ENCODE peak calls at places on chromosomes 4 and X, in five cellular contexts. One of them, this sample, is unnamed.
A peak's percentile ranks its signal among the peaks of the same experiment; 100 is the strongest.

GRCh38 chrX:41922694-41923171 is 621 bp downstream of the CASK start:
- ATAC-seq in HepG2: peak; percentile 37
- ATAC-seq in HCT116: peak; percentile 32
- ATAC-seq in GM23338: peak; percentile 24
- ATAC-seq in K562: no peak
- ATAC-seq in this sample: peak; percentile 6

GRCh38 chr4:98570160-98570797 is 88.1 kb downstream of the TSPAN5 start:
- ATAC-seq in GM23338: no peak
- ATAC-seq in HCT116: no peak
- ATAC-seq in K562: no peak
- ATAC-seq in HepG2: no peak
- ATAC-seq in this sample: no peak

GRCh38 chrX:53031380-53031779 is 17.2 kb upstream of the GPR173 start:
- ATAC-seq in HCT116: no peak
- ATAC-seq in K562: no peak
- ATAC-seq in HepG2: no peak
- ATAC-seq in GM23338: peak; percentile 41
- ATAC-seq in this sample: no peak

GRCh38 chr4:28211714-28212470 is 1351.3 kb downstream of the STIM2 start:
- ATAC-seq in HepG2: no peak
- ATAC-seq in GM23338: no peak
- ATAC-seq in HCT116: no peak
- ATAC-seq in K562: no peak
- ATAC-seq in this sample: no peak

GRCh38 chrX:153336128-153336894 is 2.4 kb downstream of the ZNF275 start:
- ATAC-seq in HepG2: no peak
- ATAC-seq in HCT116: no peak
- ATAC-seq in GM23338: no peak
- ATAC-seq in K562: no peak
- ATAC-seq in this sample: no peak

GRCh38 chrX:111869639-111870034 is 6.3 kb upstream of the TRPC5OS start:
- ATAC-seq in HCT116: peak; percentile 88
- ATAC-seq in HepG2: peak; percentile 68
- ATAC-seq in K562: peak; percentile 86
- ATAC-seq in GM23338: peak; percentile 92
- ATAC-seq in this sample: peak; percentile 82

GRCh38 chr4:45437381-45437780 is 686.5 kb downstream of the GABRG1 start:
- ATAC-seq in HCT116: no peak
- ATAC-seq in HepG2: no peak
- ATAC-seq in K562: no peak
- ATAC-seq in GM23338: no peak
- ATAC-seq in this sample: no peak

GRCh38 chr4:145679991-145680455 is at the start of gene C4orf51:
- ATAC-seq in K562: no peak
- ATAC-seq in HCT116: peak; percentile 32
- ATAC-seq in HepG2: no peak
- ATAC-seq in GM23338: no peak
- ATAC-seq in this sample: peak; percentile 83

GRCh38 chrX:32293962-32294708 is 917.2 kb downstream of the DMD start:
- ATAC-seq in GM23338: no peak
- ATAC-seq in HCT116: no peak
- ATAC-seq in HepG2: no peak
- ATAC-seq in K562: no peak
- ATAC-seq in this sample: no peak

GRCh38 chrX:15564981-15565579 is 35.7 kb downstream of the ACE2 start:
- ATAC-seq in GM23338: peak; percentile 90
- ATAC-seq in HCT116: peak; percentile 96
- ATAC-seq in K562: peak; percentile 96
- ATAC-seq in HepG2: peak; percentile 92
- ATAC-seq in this sample: peak; percentile 73

GRCh38 chr4:88352062-88352461 is 26.6 kb upstream of the HERC6 start:
- ATAC-seq in HepG2: no peak
- ATAC-seq in K562: no peak
- ATAC-seq in GM23338: no peak
- ATAC-seq in HCT116: no peak
- ATAC-seq in this sample: no peak

GRCh38 chrX:110432066-110432465 is 73.4 kb downstream of the RTL9 start:
- ATAC-seq in HepG2: no peak
- ATAC-seq in GM23338: no peak
- ATAC-seq in HCT116: no peak
- ATAC-seq in K562: no peak
- ATAC-seq in this sample: no peak

GRCh38 chrX:23822397-23822796 is 39.4 kb downstream of the SAT1 start:
- ATAC-seq in HepG2: peak; percentile 72
- ATAC-seq in HCT116: no peak
- ATAC-seq in GM23338: no peak
- ATAC-seq in K562: no peak
- ATAC-seq in this sample: no peak

GRCh38 chr4:147094228-147094627 is 148.6 kb upstream of the TTC29 start:
- ATAC-seq in HepG2: peak; percentile 56
- ATAC-seq in GM23338: peak; percentile 41
- ATAC-seq in HCT116: no peak
- ATAC-seq in K562: no peak
- ATAC-seq in this sample: no peak

GRCh38 chrX:24125028-24125612 is 24.4 kb upstream of the ZFX start:
- ATAC-seq in GM23338: no peak
- ATAC-seq in HCT116: no peak
- ATAC-seq in K562: no peak
- ATAC-seq in HepG2: no peak
- ATAC-seq in this sample: no peak

GRCh38 chr4:7120341-7120740 is 52.5 kb upstream of the GRPEL1 start:
- ATAC-seq in GM23338: peak; percentile 46
- ATAC-seq in K562: peak; percentile 96
- ATAC-seq in HepG2: peak; percentile 45
- ATAC-seq in HCT116: peak; percentile 92
- ATAC-seq in this sample: no peak

GRCh38 chr4:123892997-123893745 is 496.6 kb downstream of the SPRY1 start:
- ATAC-seq in HepG2: peak; percentile 98
- ATAC-seq in GM23338: no peak
- ATAC-seq in HCT116: no peak
- ATAC-seq in K562: no peak
- ATAC-seq in this sample: peak; percentile 75

GRCh38 chr4:121758896-121759568 is 5.9 kb downstream of the SMIM43 start:
- ATAC-seq in GM23338: no peak
- ATAC-seq in HepG2: no peak
- ATAC-seq in HCT116: no peak
- ATAC-seq in K562: peak; percentile 64
- ATAC-seq in this sample: no peak

GRCh38 chr4:37805091-37805490 is 21.4 kb upstream of the PGM2 start:
- ATAC-seq in HepG2: no peak
- ATAC-seq in GM23338: no peak
- ATAC-seq in K562: no peak
- ATAC-seq in HCT116: no peak
- ATAC-seq in this sample: no peak

GRCh38 chr4:100632163-100632562 is 114.3 kb upstream of the EMCN start:
- ATAC-seq in HCT116: no peak
- ATAC-seq in HepG2: no peak
- ATAC-seq in GM23338: no peak
- ATAC-seq in K562: no peak
- ATAC-seq in this sample: no peak

GRCh38 chr4:190020790-190021717 is 6.0 kb downstream of the FRG2 start:
- ATAC-seq in K562: peak; percentile 46
- ATAC-seq in HCT116: no peak
- ATAC-seq in GM23338: peak; percentile 30
- ATAC-seq in HepG2: peak; percentile 59
- ATAC-seq in this sample: peak; percentile 19

GRCh38 chr4:4471195-4471594 is 70.7 kb downstream of the STX18 start:
- ATAC-seq in K562: no peak
- ATAC-seq in HepG2: no peak
- ATAC-seq in GM23338: no peak
- ATAC-seq in HCT116: no peak
- ATAC-seq in this sample: no peak

GRCh38 chr4:182616476-182616875 is 300.7 kb downstream of the DCTD start:
- ATAC-seq in GM23338: no peak
- ATAC-seq in HepG2: no peak
- ATAC-seq in HCT116: no peak
- ATAC-seq in K562: no peak
- ATAC-seq in this sample: no peak
- H3K4me3 ChIP-seq in GM23338: no peak overlapping the region
- H3K4me3 ChIP-seq in HepG2: no peak overlapping the region
- H3K4me3 ChIP-seq in HCT116: no peak overlapping the region
- H3K4me3 ChIP-seq in K562: no peak overlapping the region
- H3K4me3 ChIP-seq in this sample: no peak overlapping the region

GRCh38 chrX:13081385-13082285 is 37.2 kb upstream of the FAM9C start:
- ATAC-seq in K562: no peak
- ATAC-seq in HCT116: no peak
- ATAC-seq in GM23338: no peak
- ATAC-seq in HepG2: no peak
- ATAC-seq in this sample: no peak

GRCh38 chrX:13078739-13079444 is 34.5 kb upstream of the FAM9C start:
- ATAC-seq in K562: no peak
- ATAC-seq in HepG2: no peak
- ATAC-seq in GM23338: no peak
- ATAC-seq in HCT116: no peak
- ATAC-seq in this sample: peak; percentile 73

GRCh38 chrX:13082286-13083065 is 38.1 kb upstream of the FAM9C start:
- ATAC-seq in K562: no peak
- ATAC-seq in HepG2: no peak
- ATAC-seq in HCT116: no peak
- ATAC-seq in GM23338: no peak
- ATAC-seq in this sample: no peak

GRCh38 chrX:13077168-13077567 is 32.7 kb upstream of the FAM9C start:
- ATAC-seq in HepG2: no peak
- ATAC-seq in GM23338: no peak
- ATAC-seq in K562: no peak
- ATAC-seq in HCT116: no peak
- ATAC-seq in this sample: peak; percentile 56

GRCh38 chrX:13080128-13080795 is 35.8 kb upstream of the FAM9C start:
- ATAC-seq in HCT116: no peak
- ATAC-seq in GM23338: no peak
- ATAC-seq in HepG2: no peak
- ATAC-seq in K562: no peak
- ATAC-seq in this sample: no peak
- H3K4me1 ChIP-seq in HCT116: no peaks in the 10 kb centered on the region
- H3K4me1 ChIP-seq in GM23338: peaks cover 7% of the 10 kb centered on the region
- H3K4me1 ChIP-seq in HepG2: no peaks in the 10 kb centered on the region
- H3K4me1 ChIP-seq in K562: peaks cover 6% of the 10 kb centered on the region
- H3K4me1 ChIP-seq in this sample: peaks cover 40% of the 10 kb centered on the region

GRCh38 chr4:119099227-119099910 is 36.3 kb upstream of the MYOZ2 start:
- ATAC-seq in K562: no peak
- ATAC-seq in GM23338: no peak
- ATAC-seq in HCT116: no peak
- ATAC-seq in HepG2: no peak
- ATAC-seq in this sample: peak; percentile 72
- TF ChIP-seq POLR2AphosphoS5 in K562: no peak
- TF ChIP-seq POLR2AphosphoS5 in GM23338: no peak
- TF ChIP-seq POLR2AphosphoS5 in HCT116: no peak
- TF ChIP-seq POLR2AphosphoS5 in HepG2: no peak
- TF ChIP-seq POLR2AphosphoS5 in this sample: peak; percentile 2

DNA sequence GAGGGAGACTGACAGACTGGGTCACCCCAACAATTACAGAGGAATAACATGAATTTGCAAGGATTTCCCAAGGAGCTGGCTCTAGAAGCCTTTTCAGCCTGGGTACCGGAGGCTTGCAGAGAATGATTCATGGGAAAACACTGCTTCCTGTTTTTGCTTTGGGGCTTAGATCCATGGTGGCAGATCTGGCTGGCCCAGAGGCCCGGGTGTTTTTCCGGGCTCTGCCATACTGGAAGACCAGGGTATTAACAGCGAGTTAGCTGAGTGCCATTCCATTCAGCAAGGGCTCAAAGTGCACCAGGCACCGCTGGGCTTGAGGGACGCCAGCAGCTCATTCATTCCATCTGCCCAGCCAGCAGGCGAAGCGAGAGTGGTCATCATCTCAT is 1.3 kb downstream of the WDR1 start:
- ATAC-seq in HepG2: peak; percentile 81
- ATAC-seq in HCT116: no peak
- ATAC-seq in GM23338: no peak
- ATAC-seq in K562: no peak
- ATAC-seq in this sample: no peak
- H3K4me3 ChIP-seq in HepG2: peak overlapping the region; percentile 74
- H3K4me3 ChIP-seq in HCT116: peak overlapping the region; percentile 83
- H3K4me3 ChIP-seq in GM23338: peak overlapping the region; percentile 66
- H3K4me3 ChIP-seq in K562: peak overlapping the region; percentile 72
- H3K4me3 ChIP-seq in this sample: peak overlapping the region; percentile 93

GRCh38 chr4:153527690-153528089 is 61.5 kb downstream of the TMEM131L start:
- ATAC-seq in GM23338: no peak
- ATAC-seq in HepG2: no peak
- ATAC-seq in K562: no peak
- ATAC-seq in HCT116: no peak
- ATAC-seq in this sample: no peak
- H3K4me1 ChIP-seq in GM23338: peaks cover 36% of the 10 kb centered on the region
- H3K4me1 ChIP-seq in HepG2: no peaks in the 10 kb centered on the region
- H3K4me1 ChIP-seq in K562: peaks cover 36% of the 10 kb centered on the region
- H3K4me1 ChIP-seq in HCT116: no peaks in the 10 kb centered on the region
- H3K4me1 ChIP-seq in this sample: peaks cover 69% of the 10 kb centered on the region

This sample was measured in gastroesophageal sphincter.